ENCODE peak calls at places on chromosomes 2 and 18, in six cellular contexts. One of them, this sample, is unnamed.

GRCh38 chr2:183552716-183553115 is 428.5 kb downstream of the NUP35 start:
- DNase-seq in GM12878: no peak
- DNase-seq in A549: no peak
- DNase-seq in H1: no peak
- DNase-seq in SK-N-SH: no peak
- DNase-seq in K562: no peak
- DNase-seq in this sample: no peak

GRCh38 chr2:193869564-193869963 is 1674.8 kb upstream of the TMEFF2 start:
- DNase-seq in GM12878: no peak
- DNase-seq in A549: no peak
- DNase-seq in H1: no peak
- DNase-seq in K562: no peak
- DNase-seq in SK-N-SH: no peak
- DNase-seq in this sample: no peak

GRCh38 chr18:39561136-39561535 is 1995.5 kb upstream of the CELF4 start:
- DNase-seq in GM12878: no peak
- DNase-seq in K562: no peak
- DNase-seq in SK-N-SH: no peak
- DNase-seq in A549: no peak
- DNase-seq in H1: no peak
- DNase-seq in this sample: no peak

GRCh38 chr2:160920791-160921303 is 239.4 kb upstream of the TANK start:
- DNase-seq in GM12878: no peak
- DNase-seq in A549: no peak
- DNase-seq in SK-N-SH: peak
- DNase-seq in H1: no peak
- DNase-seq in K562: no peak
- DNase-seq in this sample: no peak

GRCh38 chr2:233385489-233386044 is 31.3 kb downstream of the DGKD start:
- DNase-seq in SK-N-SH: no peak
- DNase-seq in GM12878: peak
- DNase-seq in A549: no peak
- DNase-seq in K562: no peak
- DNase-seq in H1: no peak
- DNase-seq in this sample: no peak

GRCh38 chr2:67633212-67633856 is 236.2 kb downstream of the ETAA1 start:
- DNase-seq in H1: no peak
- DNase-seq in SK-N-SH: no peak
- DNase-seq in A549: no peak
- DNase-seq in K562: no peak
- DNase-seq in GM12878: no peak
- DNase-seq in this sample: no peak

GRCh38 chr2:52668752-52669151 is 1098.9 kb upstream of the CHAC2 start:
- DNase-seq in GM12878: no peak
- DNase-seq in H1: no peak
- DNase-seq in SK-N-SH: no peak
- DNase-seq in A549: no peak
- DNase-seq in K562: no peak
- DNase-seq in this sample: no peak

GRCh38 chr2:174635747-174636399 is 38.3 kb upstream of the WIPF1 start:
- DNase-seq in SK-N-SH: no peak
- DNase-seq in A549: no peak
- DNase-seq in H1: no peak
- DNase-seq in K562: no peak
- DNase-seq in GM12878: no peak
- DNase-seq in this sample: no peak

GRCh38 chr18:6948238-6948637 is 169.4 kb downstream of the LAMA1 start:
- DNase-seq in A549: no peak
- DNase-seq in K562: no peak
- DNase-seq in SK-N-SH: no peak
- DNase-seq in H1: no peak
- DNase-seq in GM12878: no peak
- DNase-seq in this sample: no peak

GRCh38 chr18:73752546-73752945 is 395.1 kb downstream of the FBXO15 start:
- DNase-seq in K562: no peak
- DNase-seq in SK-N-SH: no peak
- DNase-seq in A549: peak
- DNase-seq in GM12878: no peak
- DNase-seq in H1: no peak
- DNase-seq in this sample: no peak

GRCh38 chr2:187372213-187372612 is 75.8 kb downstream of the CALCRL start:
- DNase-seq in K562: no peak
- DNase-seq in SK-N-SH: no peak
- DNase-seq in GM12878: no peak
- DNase-seq in H1: no peak
- DNase-seq in A549: no peak
- DNase-seq in this sample: no peak

GRCh38 chr2:98346259-98347236 is at the start of gene CNGA3:
- DNase-seq in GM12878: no peak
- DNase-seq in K562: peak
- DNase-seq in A549: no peak
- DNase-seq in H1: no peak
- DNase-seq in SK-N-SH: peak
- DNase-seq in this sample: no peak

GRCh38 chr18:68406761-68407160 is 308.1 kb downstream of the TMX3 start:
- DNase-seq in A549: no peak
- DNase-seq in GM12878: no peak
- DNase-seq in K562: no peak
- DNase-seq in SK-N-SH: no peak
- DNase-seq in H1: no peak
- DNase-seq in this sample: no peak

GRCh38 chr2:216108310-216108966 is 710 bp upstream of the XRCC5 start:
- DNase-seq in H1: no peak
- DNase-seq in K562: no peak
- DNase-seq in GM12878: no peak
- DNase-seq in A549: no peak
- DNase-seq in SK-N-SH: peak
- DNase-seq in this sample: peak

GRCh38 chr18:51275712-51276473 is 78.4 kb upstream of the MEX3C start:
- DNase-seq in SK-N-SH: no peak
- DNase-seq in A549: no peak
- DNase-seq in GM12878: no peak
- DNase-seq in K562: no peak
- DNase-seq in H1: no peak
- DNase-seq in this sample: no peak

GRCh38 chr2:44124502-44124901 is 44.2 kb upstream of the PPM1B start:
- DNase-seq in K562: no peak
- DNase-seq in A549: no peak
- DNase-seq in SK-N-SH: no peak
- DNase-seq in H1: no peak
- DNase-seq in GM12878: no peak
- DNase-seq in this sample: no peak

DNA sequence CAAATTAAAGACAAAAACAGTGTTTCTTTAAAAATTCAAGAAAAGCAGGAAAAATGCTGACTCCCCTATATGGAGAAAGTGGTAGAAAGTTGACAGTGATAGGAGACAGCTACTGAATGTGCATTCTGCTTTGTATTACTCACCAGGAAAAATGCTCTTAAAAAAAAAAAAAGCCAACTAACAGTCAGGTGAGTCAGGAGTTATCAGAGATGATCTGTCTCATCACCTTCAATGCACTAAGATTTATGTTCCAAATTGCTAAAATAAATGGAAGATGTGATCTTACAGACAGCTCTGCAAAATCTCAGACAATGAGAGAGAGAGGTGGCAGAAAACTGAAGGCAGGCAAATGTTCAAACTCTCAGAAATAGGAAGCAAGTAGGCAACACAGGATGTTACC is 47.6 kb upstream of the ZNF521 start:
- DNase-seq in SK-N-SH: no peak
- DNase-seq in A549: no peak
- DNase-seq in GM12878: no peak
- DNase-seq in H1: no peak
- DNase-seq in K562: no peak
- DNase-seq in this sample: no peak
- TF ChIP-seq CHD2 in SK-N-SH: no peak
- TF ChIP-seq CHD2 in A549: no peak
- TF ChIP-seq CHD2 in GM12878: no peak
- TF ChIP-seq CHD2 in H1: no peak
- TF ChIP-seq CHD2 in K562: no peak
- TF ChIP-seq CHD2 in this sample: no peak

DNA sequence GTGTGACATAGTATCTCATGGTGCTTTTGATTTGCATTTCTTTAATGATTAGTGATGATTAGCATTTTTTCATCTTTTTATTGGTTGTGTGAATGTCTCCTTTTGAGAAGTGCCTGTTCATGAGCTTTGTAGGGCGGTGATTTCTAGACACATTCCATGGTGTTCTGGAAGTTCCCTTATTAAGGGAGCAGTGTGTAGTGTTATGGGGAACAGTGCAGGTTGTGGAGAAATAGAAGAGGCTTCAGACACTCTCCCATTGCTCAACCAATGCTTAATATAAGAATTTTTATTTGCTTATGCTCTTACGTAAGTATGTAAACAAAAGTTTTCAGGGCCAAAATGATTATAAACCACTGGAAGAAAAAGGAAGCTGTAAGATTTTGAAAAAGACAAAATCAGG is 34.7 kb downstream of the MMADHC start:
- DNase-seq in H1: no peak
- DNase-seq in A549: no peak
- DNase-seq in GM12878: no peak
- DNase-seq in SK-N-SH: no peak
- DNase-seq in K562: no peak
- DNase-seq in this sample: no peak
- H3K4me3 ChIP-seq in H1: no peak
- H3K4me3 ChIP-seq in A549: no peak
- H3K4me3 ChIP-seq in GM12878: no peak
- H3K4me3 ChIP-seq in SK-N-SH: no peak
- H3K4me3 ChIP-seq in K562: no peak
- H3K4me3 ChIP-seq in this sample: no peak

GRCh38 chr18:8705941-8706544 is 687 bp downstream of the MTCL1 start:
- DNase-seq in GM12878: no peak
- DNase-seq in SK-N-SH: peak
- DNase-seq in A549: no peak
- DNase-seq in H1: no peak
- DNase-seq in K562: no peak
- DNase-seq in this sample: no peak

GRCh38 chr18:8706545-8706980 is 1.2 kb downstream of the MTCL1 start:
- DNase-seq in SK-N-SH: no peak
- DNase-seq in GM12878: no peak
- DNase-seq in A549: no peak
- DNase-seq in K562: peak
- DNase-seq in H1: no peak
- DNase-seq in this sample: no peak

GRCh38 chr18:8707946-8708345 is 2.6 kb downstream of the MTCL1 start:
- DNase-seq in K562: no peak
- DNase-seq in GM12878: no peak
- DNase-seq in SK-N-SH: no peak
- DNase-seq in A549: peak
- DNase-seq in H1: no peak
- DNase-seq in this sample: peak

GRCh38 chr18:8708670-8709069 is 3.3 kb downstream of the MTCL1 start:
- DNase-seq in H1: no peak
- DNase-seq in A549: no peak
- DNase-seq in GM12878: no peak
- DNase-seq in K562: no peak
- DNase-seq in SK-N-SH: no peak
- DNase-seq in this sample: no peak

GRCh38 chr18:8706981-8707940 is 1.9 kb downstream of the MTCL1 start:
- DNase-seq in A549: peak
- DNase-seq in GM12878: no peak
- DNase-seq in H1: no peak
- DNase-seq in K562: no peak
- DNase-seq in SK-N-SH: peak
- DNase-seq in this sample: no peak
- TF ChIP-seq CHD2 in A549: no peak
- TF ChIP-seq CHD2 in GM12878: no peak
- TF ChIP-seq CHD2 in H1: no peak
- TF ChIP-seq CHD2 in K562: no peak
- TF ChIP-seq CHD2 in SK-N-SH: no peak
- TF ChIP-seq CHD2 in this sample: no peak

DNA sequence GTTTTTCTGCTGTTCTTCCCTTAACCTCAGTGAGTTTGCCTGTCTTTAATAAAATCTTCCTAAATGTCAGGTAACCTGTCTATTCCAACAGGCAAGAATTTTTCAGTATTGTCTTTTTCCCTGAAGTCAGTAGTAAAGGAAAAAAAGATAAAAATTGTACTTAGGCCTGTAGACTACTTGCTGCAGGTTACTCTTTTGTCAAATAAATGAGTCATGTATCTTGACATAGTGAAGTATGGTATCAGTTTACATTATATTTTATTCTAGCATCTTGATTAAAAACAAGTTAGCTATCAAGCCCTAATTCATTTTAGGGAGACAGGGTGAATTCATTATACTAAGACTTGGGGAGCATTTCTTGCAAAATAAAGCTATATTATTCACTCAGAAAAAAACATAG is 59.8 kb downstream of the ITGA4 start:
- DNase-seq in H1: no peak
- DNase-seq in K562: no peak
- DNase-seq in A549: no peak
- DNase-seq in SK-N-SH: no peak
- DNase-seq in GM12878: no peak
- DNase-seq in this sample: no peak
- H3K4me3 ChIP-seq in H1: no peak
- H3K4me3 ChIP-seq in K562: no peak
- H3K4me3 ChIP-seq in A549: no peak
- H3K4me3 ChIP-seq in SK-N-SH: no peak
- H3K4me3 ChIP-seq in GM12878: no peak
- H3K4me3 ChIP-seq in this sample: no peak

DNA sequence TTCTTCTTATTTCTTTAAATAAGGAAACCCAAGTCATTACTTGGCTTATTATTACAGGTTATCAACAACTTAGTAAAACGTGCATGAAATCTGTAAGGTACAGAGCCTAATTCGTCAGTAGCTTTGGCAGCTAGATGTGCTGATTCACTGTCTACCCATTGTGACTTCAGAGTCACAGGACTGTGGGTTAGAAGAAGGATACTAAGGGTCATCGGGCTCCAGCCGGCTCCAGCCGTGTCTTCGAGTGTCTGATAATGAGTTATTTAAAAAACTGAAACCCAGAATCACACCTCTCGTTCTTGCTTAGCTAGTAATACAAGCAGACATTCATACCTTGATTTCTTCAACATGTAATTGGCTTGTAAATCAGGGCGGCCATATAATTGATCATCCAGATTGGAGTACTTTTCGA is 170.5 kb downstream of the FMNL2 start:
- DNase-seq in A549: peak
- DNase-seq in H1: no peak
- DNase-seq in SK-N-SH: no peak
- DNase-seq in GM12878: peak
- DNase-seq in K562: peak
- DNase-seq in this sample: no peak
- TF ChIP-seq CHD2 in A549: no peak
- TF ChIP-seq CHD2 in H1: no peak
- TF ChIP-seq CHD2 in SK-N-SH: no peak
- TF ChIP-seq CHD2 in GM12878: no peak
- TF ChIP-seq CHD2 in K562: no peak
- TF ChIP-seq CHD2 in this sample: no peak

This sample was measured in HepG2.